ENCODE peak calls at places on chromosomes 2 and 18, in nine cellular contexts. A, E, O, I, T, K, Y, R and X are unnamed samples. For H3K4me1, the result is how much of the 10 kb centered on the place peaks cover.

GRCh38 chr18:43932140-43932539 is 654.9 kb upstream of the SYT4 start:
- DNase-seq in R (no peak), A (no peak), I (no peak), E (no peak), K (no peak), O (no peak), T (no peak), Y (no peak), X (no peak)

GRCh38 chr2:85998071-85998991 is 107.4 kb downstream of the POLR1A start:
- DNase-seq in T (peak), A (peak), E (peak), I (no peak), Y (no peak), O (no peak), R (peak), K (peak), X (no peak)

GRCh38 chr2:212940816-212941215 is 210.6 kb downstream of the IKZF2 start:
- DNase-seq in Y (no peak), O (no peak), K (peak), T (no peak), E (peak), I (peak), A (no peak), R (peak), X (no peak)

GRCh38 chr2:217392930-217393584 is 533.2 kb upstream of the TNP1 start:
- DNase-seq in O (no peak), K (peak), E (no peak), T (no peak), A (no peak), Y (no peak), I (no peak), R (no peak), X (no peak)

GRCh38 chr18:24197412-24197811 is 58.5 kb downstream of the CABYR start:
- DNase-seq in K (no peak), I (no peak), T (no peak), E (no peak), A (no peak), R (no peak), Y (no peak), O (no peak), X (no peak)

GRCh38 chr2:136235451-136236418 is 117.8 kb upstream of the CXCR4 start:
- DNase-seq in O (peak), R (no peak), K (peak), T (no peak), Y (no peak), E (no peak), A (no peak), I (no peak), X (no peak)

GRCh38 chr2:98829586-98830270 is 98.8 kb upstream of the MGAT4A start:
- DNase-seq in Y (no peak), I (no peak), R (no peak), O (no peak), K (no peak), T (no peak), E (no peak), A (no peak), X (no peak)

GRCh38 chr2:81234711-81235110 is 930.2 kb upstream of the LRRTM1 start:
- DNase-seq in K (no peak), I (no peak), R (no peak), O (no peak), E (no peak), A (no peak), T (no peak), Y (no peak), X (no peak)

GRCh38 chr2:49971453-49971852 is 817.1 kb upstream of the FSHR start:
- DNase-seq in T (no peak), O (no peak), K (no peak), A (no peak), R (no peak), Y (no peak), E (no peak), I (no peak), X (no peak)

GRCh38 chr2:144310889-144311608 is 208.9 kb downstream of the ZEB2 start:
- DNase-seq in K (no peak), T (no peak), R (no peak), A (no peak), O (no peak), I (no peak), Y (no peak), E (no peak), X (no peak)

GRCh38 chr2:26880161-26880560 is 32.2 kb downstream of the DPYSL5 start:
- DNase-seq in O (no peak), T (no peak), R (no peak), K (no peak), I (no peak), E (no peak), Y (no peak), A (no peak), X (no peak)

GRCh38 chr2:216694201-216694825 is 1.0 kb downstream of the IGFBP5 start:
- DNase-seq in R (peak), E (peak), K (peak), O (peak), T (peak), I (no peak), A (peak), Y (no peak), X (peak)

GRCh38 chr2:8575810-8576423 is 105.9 kb upstream of the ID2 start:
- DNase-seq in A (no peak), I (no peak), K (no peak), R (no peak), O (no peak), Y (no peak), E (no peak), T (no peak), X (no peak)

GRCh38 chr2:172233947-172234715 is 131.4 kb upstream of the DLX2 start:
- DNase-seq in Y (no peak), K (no peak), O (no peak), E (no peak), I (no peak), R (no peak), T (no peak), A (no peak), X (no peak)

GRCh38 chr2:240403358-240404104 is 31.9 kb upstream of the GPC1 start:
- DNase-seq in K (no peak), T (peak), Y (no peak), A (no peak), R (no peak), I (no peak), O (no peak), E (no peak), X (peak)

GRCh38 chr2:225036431-225036830 is 5.8 kb downstream of the DOCK10 start:
- DNase-seq in A (no peak), R (no peak), K (no peak), O (no peak), T (no peak), I (no peak), E (no peak), Y (no peak), X (no peak)

GRCh38 chr2:37925063-37925897 is at the start of gene RMDN2:
- DNase-seq in Y (peak), O (peak), R (peak), A (peak), K (peak), T (peak), I (peak), E (peak), X (peak)

GRCh38 chr2:95353613-95354468 is 48.7 kb upstream of the FAHD2A start:
- DNase-seq in O (no peak), T (peak), K (no peak), Y (no peak), I (no peak), E (no peak), R (no peak), A (no peak), X (no peak)

GRCh38 chr2:231781798-231782726 is 980 bp upstream of the PDE6D start:
- DNase-seq in E (peak), O (no peak), Y (no peak), K (peak), I (no peak), T (no peak), R (no peak), A (no peak), X (no peak)

GRCh38 chr2:25587361-25587760 is 86.0 kb downstream of the DTNB start:
- DNase-seq in T (no peak), Y (no peak), E (no peak), R (no peak), K (peak), I (no peak), O (no peak), A (no peak), X (no peak)

GRCh38 chr2:216863946-216864345 is 4.1 kb upstream of the TNP1 start:
- DNase-seq in I (no peak), Y (no peak), T (no peak), E (no peak), R (no peak), A (no peak), K (no peak), O (no peak), X (no peak)

GRCh38 chr2:144559681-144560080 is 39.8 kb upstream of the ZEB2 start:
- DNase-seq in R (no peak), I (no peak), Y (no peak), T (no peak), E (no peak), O (no peak), K (no peak), A (no peak), X (no peak)

GRCh38 chr2:37829202-37829601 is 95.9 kb upstream of the RMDN2 start:
- DNase-seq in E (no peak), O (no peak), A (no peak), T (peak), I (no peak), K (peak), Y (no peak), R (peak), X (no peak)

GRCh38 chr2:30368258-30368657 is 78.8 kb upstream of the LCLAT1 start:
- DNase-seq in T (no peak), I (no peak), E (no peak), K (peak), A (no peak), O (no peak), R (no peak), Y (no peak), X (no peak)

GRCh38 chr2:32856891-32857290 is 89.9 kb upstream of the LTBP1 start:
- DNase-seq in T (no peak), A (no peak), I (no peak), E (no peak), Y (no peak), O (no peak), K (no peak), R (no peak), X (no peak)

GRCh38 chr2:128317186-128317897 is 1.3 kb downstream of the HS6ST1 start:
- DNase-seq in I (no peak), K (peak), O (no peak), R (no peak), E (peak), Y (no peak), A (no peak), T (peak), X (no peak)

GRCh38 chr2:234032301-234032856 is 18.1 kb upstream of the SPP2 start:
- DNase-seq in I (no peak), T (no peak), R (no peak), E (no peak), A (no peak), O (no peak), K (peak), Y (no peak), X (peak)

GRCh38 chr2:129619471-129619870 is 360.0 kb upstream of the RAB6C start:
- DNase-seq in T (no peak), R (no peak), K (no peak), E (peak), I (no peak), A (no peak), Y (no peak), O (no peak), X (no peak)

GRCh38 chr2:143850084-143850483 is 669.8 kb downstream of the ZEB2 start:
- DNase-seq in T (no peak), K (no peak), O (no peak), I (no peak), Y (no peak), A (no peak), R (no peak), E (no peak), X (no peak)

GRCh38 chr18:25876334-25876979 is 214.0 kb downstream of the SS18 start:
- DNase-seq in I (no peak), A (no peak), E (no peak), K (no peak), Y (no peak), T (no peak), O (no peak), R (no peak), X (no peak)

GRCh38 chr2:215528555-215528954 is 92.7 kb upstream of the FN1 start:
- DNase-seq in R (no peak), E (no peak), T (no peak), A (no peak), K (peak), Y (no peak), I (no peak), O (no peak), X (no peak)

GRCh38 chr2:212956665-212957064 is 194.7 kb downstream of the IKZF2 start:
- DNase-seq in I (no peak), K (no peak), Y (no peak), R (no peak), E (no peak), O (no peak), T (no peak), A (no peak), X (no peak)

GRCh38 chr2:128617029-128617590 is 298.4 kb upstream of the HS6ST1 start:
- DNase-seq in R (no peak), A (no peak), I (no peak), E (no peak), T (peak), K (no peak), Y (no peak), O (no peak), X (no peak)

GRCh38 chr2:112959109-112959591 is 18.7 kb upstream of the IL36G start:
- DNase-seq in K (peak), E (peak), A (no peak), T (no peak), Y (no peak), O (no peak), R (no peak), I (no peak), X (no peak)

GRCh38 chr2:215758691-215759090 is 254.7 kb downstream of the MREG start:
- DNase-seq in Y (no peak), E (no peak), K (peak), A (no peak), I (no peak), O (no peak), R (no peak), T (no peak), X (no peak)

GRCh38 chr2:31688282-31688681 is 107.5 kb upstream of the SRD5A2 start:
- DNase-seq in I (no peak), Y (no peak), K (no peak), R (no peak), O (no peak), E (peak), A (no peak), T (no peak), X (no peak)
- H3K27ac ChIP-seq in I (no peak), Y (no peak), K (no peak), R (no peak), O (no peak), E (no peak), A (no peak), T (no peak), X (no peak)

DNA sequence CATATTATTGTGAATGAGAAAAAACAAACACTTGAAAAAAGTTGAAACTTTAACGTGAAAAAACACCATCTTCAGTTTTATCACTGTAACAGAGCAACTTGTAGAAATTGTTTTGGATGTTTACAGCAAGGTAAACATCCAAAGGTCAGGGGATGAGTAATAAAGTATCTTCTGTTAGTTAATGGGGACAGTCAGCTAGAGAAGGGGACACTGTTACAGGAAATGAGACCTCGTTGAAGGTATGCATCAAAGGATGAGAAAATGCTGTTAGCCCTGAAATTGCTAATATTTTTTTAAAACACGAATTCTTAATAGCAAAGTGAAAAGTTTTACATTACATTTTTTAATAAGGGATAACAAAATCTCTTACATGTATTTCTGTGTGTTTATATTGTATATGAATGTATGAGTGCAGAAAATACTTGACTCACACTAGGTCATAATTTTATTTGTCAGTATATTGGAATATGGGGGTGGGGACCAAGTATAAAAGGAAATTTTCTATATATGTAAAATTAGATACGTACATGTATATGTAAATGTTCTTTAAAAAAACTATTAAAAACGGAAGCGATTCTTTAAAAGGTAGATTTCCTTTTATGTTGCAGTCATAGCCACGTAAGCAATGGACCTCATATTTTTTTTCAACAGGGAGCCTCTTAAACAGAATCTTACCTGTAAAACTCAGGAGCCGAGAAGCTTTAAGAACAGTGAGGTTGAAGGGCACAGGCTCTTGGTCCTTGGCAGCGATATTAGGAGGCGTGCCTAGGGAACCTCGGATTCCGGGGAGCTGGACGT is 3.1 kb downstream of the RHBDD1 start:
- DNase-seq in A (no peak), E (no peak), R (no peak), T (no peak), O (no peak), K (no peak), Y (no peak), I (no peak), X (no peak)
- H3K4me3 ChIP-seq in A (no peak), E (no peak), R (no peak), T (no peak), O (no peak), K (no peak), Y (no peak), I (no peak), X (no peak)

GRCh38 chr2:189560273-189560586 is 20.4 kb downstream of the SLC40A1 start:
- DNase-seq in Y (no peak), T (no peak), K (no peak), A (no peak), I (no peak), E (no peak), R (no peak), O (no peak), X (no peak)

GRCh38 chr2:189558516-189559263 is 21.9 kb downstream of the SLC40A1 start:
- DNase-seq in Y (no peak), O (no peak), R (no peak), I (no peak), K (no peak), A (peak), T (no peak), E (peak), X (no peak)

GRCh38 chr2:189557373-189557772 is 23.2 kb downstream of the SLC40A1 start:
- DNase-seq in Y (no peak), A (no peak), I (no peak), E (no peak), O (no peak), R (no peak), T (no peak), K (no peak), X (no peak)

GRCh38 chr2:189561371-189561948 is 19.1 kb downstream of the SLC40A1 start:
- DNase-seq in R (no peak), E (no peak), A (no peak), O (no peak), T (no peak), K (no peak), Y (no peak), I (no peak), X (no peak)

GRCh38 chr2:189559579-189560272 is 20.9 kb downstream of the SLC40A1 start:
- DNase-seq in E (no peak), I (no peak), Y (no peak), O (no peak), K (no peak), R (peak), A (peak), T (no peak), X (no peak)
- H3K4me1 ChIP-seq in E (under half), I (under half), Y (half or more), O (half or more), K (under half), R (half or more), A (half or more), T (half or more), X (under half)

GRCh38 chr2:28510184-28510583 is 14.3 kb downstream of the PLB1 start:
- DNase-seq in I (no peak), Y (no peak), T (no peak), O (no peak), K (no peak), E (no peak), R (peak), A (peak), X (no peak)

GRCh38 chr2:28509361-28509760 is 13.5 kb downstream of the PLB1 start:
- DNase-seq in A (no peak), E (no peak), I (no peak), O (no peak), K (no peak), R (no peak), Y (no peak), T (no peak), X (no peak)

GRCh38 chr2:28505361-28505760 is 9.5 kb downstream of the PLB1 start:
- DNase-seq in E (no peak), O (no peak), T (no peak), R (no peak), I (no peak), A (no peak), Y (no peak), K (no peak), X (no peak)

GRCh38 chr2:28507806-28508764 is 12.2 kb downstream of the PLB1 start:
- DNase-seq in E (no peak), I (no peak), O (peak), K (no peak), A (no peak), T (no peak), R (no peak), Y (no peak), X (no peak)

GRCh38 chr2:28506112-28506511 is 10.3 kb downstream of the PLB1 start:
- DNase-seq in R (no peak), A (no peak), I (no peak), Y (no peak), K (peak), T (no peak), E (no peak), O (no peak), X (no peak)
- H3K27ac ChIP-seq in R (no peak), A (no peak), I (no peak), Y (no peak), K (no peak), T (no peak), E (no peak), O (no peak), X (no peak)

DNA sequence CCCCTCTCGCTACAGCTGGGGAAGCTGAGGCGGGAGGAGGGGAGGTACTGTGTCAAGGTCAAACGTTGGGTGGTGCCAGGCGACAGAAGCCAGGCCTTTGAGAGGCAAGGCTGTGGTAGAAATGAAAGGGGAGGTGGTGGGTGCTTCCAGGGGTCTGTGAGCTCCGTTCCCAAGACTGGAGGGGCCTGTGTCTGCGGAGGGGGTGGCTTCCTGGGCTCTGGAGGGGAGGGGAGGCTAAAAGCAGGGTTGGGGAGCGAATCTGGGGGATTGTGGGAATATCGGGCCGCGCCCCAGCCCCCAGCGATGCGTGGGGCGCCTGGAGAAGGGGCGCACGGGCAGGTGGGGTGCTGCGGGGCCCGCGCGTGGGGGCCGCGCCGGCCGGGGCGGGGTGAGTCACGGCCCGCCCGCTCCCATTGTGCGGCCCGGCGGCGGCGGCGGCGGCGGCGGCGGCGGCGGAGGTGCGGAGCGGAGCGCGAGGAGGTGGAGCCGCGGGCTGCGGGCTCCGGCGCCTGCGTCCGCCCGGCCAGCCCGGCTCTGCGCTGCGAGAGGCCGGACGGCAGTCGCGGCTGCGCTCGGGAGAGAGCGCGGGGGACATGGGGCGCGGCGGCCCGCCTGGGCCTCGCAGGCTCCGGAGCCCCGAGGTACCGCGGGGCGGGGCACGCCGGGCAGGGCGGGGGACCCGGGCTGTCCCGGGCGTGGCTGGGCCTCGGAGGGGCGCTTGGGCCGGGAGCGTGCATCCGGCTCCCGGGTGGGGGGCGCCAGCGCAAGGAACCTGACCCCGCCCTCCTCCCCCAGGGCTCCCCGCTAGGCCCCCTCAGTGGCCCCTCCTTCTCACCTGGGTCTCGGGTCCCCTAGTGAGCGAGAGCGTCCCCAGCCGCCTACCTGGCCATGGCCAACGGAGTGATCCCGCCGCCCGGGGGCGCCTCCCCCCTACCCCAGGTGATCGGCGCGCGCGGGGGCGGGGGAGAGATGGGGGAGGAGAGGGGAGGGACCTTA is at the start of gene SLC4A3:
- DNase-seq in T (no peak), A (peak), K (peak), R (no peak), E (peak), I (peak), Y (no peak), O (peak), X (peak)
- H3K4me3 ChIP-seq in T (peak), A (peak), K (peak), R (peak), E (peak), I (peak), Y (peak), O (peak), X (no peak)

GRCh38 chr2:211756266-211756665 is 782.3 kb downstream of the ERBB4 start:
- DNase-seq in T (no peak), Y (no peak), A (no peak), E (no peak), O (no peak), K (peak), I (no peak), R (no peak), X (no peak)

GRCh38 chr2:211755187-211755586 is 783.4 kb downstream of the ERBB4 start:
- DNase-seq in R (no peak), E (no peak), I (no peak), A (no peak), K (no peak), T (no peak), O (no peak), Y (no peak), X (no peak)

GRCh38 chr2:211760103-211760502 is 778.5 kb downstream of the ERBB4 start:
- DNase-seq in A (no peak), K (no peak), Y (no peak), T (no peak), O (no peak), E (no peak), I (no peak), R (no peak), X (no peak)
- H3K4me1 ChIP-seq in A (under half), K (under half), Y (under half), T (under half), O (under half), E (under half), I (under half), R (under half), X (under half)